ENCODE peak calls at places on chromosome 20, in six cellular contexts. E is ascending aorta, Q is HepG2, C is HCT116, I is fibroblast of lung, H is psoas muscle. L is an unnamed sample. For H3K9me3 and H3K27me3, the result is how much of the 10 kb centered on the place peaks cover.

GRCh38 chr20:61569836-61570235 is 317.8 kb downstream of the CDH4 start:
- DNase-seq in Q (no peak), H (no peak), C (no peak), E (no peak), I (no peak), L (no peak)

GRCh38 chr20:38873050-38873581 is 53.1 kb upstream of the FAM83D start:
- DNase-seq in C (no peak), H (no peak), E (no peak), Q (no peak), I (no peak), L (peak)

GRCh38 chr20:13953227-13953626 is 37.2 kb downstream of the SEL1L2 start:
- DNase-seq in Q (peak), E (no peak), I (no peak), H (no peak), C (no peak), L (no peak)

GRCh38 chr20:25277941-25278521 is 30.1 kb downstream of the PYGB start:
- DNase-seq in H (peak), E (peak), I (no peak), C (no peak), Q (no peak), L (no peak)

GRCh38 chr20:64035933-64036345 is at the start of gene C20orf204:
- DNase-seq in C (no peak), E (no peak), H (no peak), I (no peak), Q (peak), L (no peak)

GRCh38 chr20:43448748-43449535 is 8.8 kb upstream of the SRSF6 start:
- DNase-seq in I (peak), H (no peak), Q (peak), C (peak), E (no peak), L (peak)

GRCh38 chr20:44068311-44068710 is 118.7 kb downstream of the JPH2 start:
- DNase-seq in E (no peak), I (no peak), Q (no peak), H (no peak), C (no peak), L (no peak)

GRCh38 chr20:44065401-44066340 is 121.3 kb downstream of the JPH2 start:
- DNase-seq in I (no peak), H (peak), Q (no peak), C (no peak), E (no peak), L (no peak)

GRCh38 chr20:38125157-38126056 is 39.7 kb downstream of the TGM2 start:
- DNase-seq in C (no peak), E (peak), Q (peak), H (peak), I (peak), L (no peak)

GRCh38 chr20:38155811-38156210 is 9.3 kb downstream of the TGM2 start:
- DNase-seq in Q (no peak), E (no peak), I (no peak), H (no peak), C (no peak), L (no peak)

GRCh38 chr20:19828233-19828632 is 70.2 kb downstream of the RIN2 start:
- DNase-seq in C (peak), I (peak), Q (peak), H (no peak), E (no peak), L (peak)

GRCh38 chr20:32988008-32988407 is 16.2 kb downstream of the SUN5 start:
- DNase-seq in Q (no peak), E (no peak), C (no peak), I (no peak), H (no peak), L (no peak)

GRCh38 chr20:57313951-57314350 is 15.7 kb upstream of the SPO11 start:
- DNase-seq in E (no peak), C (no peak), I (no peak), H (no peak), Q (no peak), L (no peak)

GRCh38 chr20:56343861-56344381 is 14.9 kb upstream of the FAM210B start:
- DNase-seq in H (no peak), I (peak), C (no peak), E (no peak), Q (no peak), L (peak)

GRCh38 chr20:2338702-2339101 is 42.0 kb upstream of the TGM6 start:
- DNase-seq in H (no peak), I (no peak), E (no peak), C (no peak), Q (no peak), L (no peak)

GRCh38 chr20:7758436-7758835 is 181.8 kb downstream of the HAO1 start:
- DNase-seq in I (no peak), E (no peak), C (no peak), Q (no peak), H (no peak), L (no peak)

GRCh38 chr20:59448828-59449444 is 148.5 kb downstream of the EDN3 start:
- DNase-seq in I (no peak), Q (no peak), C (no peak), H (no peak), E (no peak), L (no peak)

GRCh38 chr20:42553374-42553773 is 636.3 kb downstream of the PTPRT start:
- DNase-seq in Q (no peak), H (no peak), I (no peak), C (no peak), E (no peak), L (no peak)

DNA sequence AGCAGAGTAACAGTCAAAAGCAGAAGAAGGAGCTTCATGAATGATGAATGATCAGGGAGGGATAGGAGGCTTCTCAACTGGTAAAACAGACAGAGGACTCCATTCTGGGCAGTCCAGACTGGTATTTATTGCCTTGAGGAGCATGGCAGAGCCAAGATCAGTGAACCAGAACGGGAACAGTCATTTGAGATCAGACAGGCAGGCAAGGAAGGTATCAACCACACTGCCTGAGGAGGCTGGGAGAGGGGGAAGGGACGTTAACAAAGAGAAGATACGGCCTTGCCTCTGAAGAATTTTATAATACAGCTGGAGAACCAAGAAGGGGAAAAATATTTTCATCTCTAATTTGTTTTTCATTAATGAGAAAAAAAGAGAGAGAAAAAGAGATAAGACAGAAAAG is at the start of gene DEFB121:
- DNase-seq in E (no peak), Q (no peak), I (no peak), C (no peak), H (no peak), L (no peak)
- H3K9me3 ChIP-seq in E (under half), Q (under half), I (under half), C (under half), H (under half), L (under half)

GRCh38 chr20:22425344-22426295 is 158.8 kb downstream of the FOXA2 start:
- DNase-seq in I (no peak), C (no peak), Q (peak), H (no peak), E (no peak), L (no peak)
- H3K27me3 ChIP-seq in I (under half), C (under half), Q (under half), H (under half), E (under half), L (under half)

DNA sequence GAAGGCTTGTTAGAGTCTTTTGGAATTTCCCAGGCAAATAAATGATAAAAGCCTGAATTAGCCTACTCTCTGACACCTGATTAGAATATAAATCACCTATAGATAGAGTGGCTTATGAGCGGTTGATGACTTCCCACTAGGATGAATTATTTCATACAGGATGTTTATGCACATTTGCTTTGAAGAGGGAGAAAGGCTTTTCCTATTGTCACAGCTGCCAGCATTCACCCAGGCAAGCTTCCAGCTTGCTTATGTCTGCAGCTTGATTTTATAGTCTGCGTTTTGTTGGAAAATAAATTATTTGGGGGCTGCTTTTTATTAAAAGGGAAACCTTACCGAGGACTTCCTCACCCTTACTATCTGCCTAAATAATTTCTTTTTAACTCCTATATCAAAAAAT is 51.3 kb upstream of the EIF2S2 start:
- DNase-seq in Q (no peak), H (no peak), E (no peak), I (no peak), C (no peak), L (no peak)
- H3K27ac ChIP-seq in Q (no peak), H (no peak), E (no peak), I (no peak), C (no peak), L (no peak)

GRCh38 chr20:30484009-30484748 is 773.3 kb upstream of the DEFB115 start:
- DNase-seq in Q (no peak), C (no peak), H (no peak), I (no peak), E (no peak), L (no peak)
- H3K9me3 ChIP-seq in Q (half or more), C (under half), H (under half), I (under half), E (under half), L (under half)

GRCh38 chr20:54176610-54177009 is 2.8 kb upstream of the CYP24A1 start:
- DNase-seq in C (no peak), E (no peak), I (no peak), Q (no peak), H (no peak), L (no peak)
- H3K27me3 ChIP-seq in C (under half), E (under half), I (under half), Q (under half), H (under half), L (under half)

GRCh38 chr20:62788607-62789006 is 7.7 kb upstream of the MRGBP start:
- DNase-seq in I (no peak), Q (no peak), C (no peak), H (no peak), E (no peak), L (peak)
- H3K27ac ChIP-seq in I (no peak), Q (no peak), C (no peak), H (no peak), E (no peak), L (no peak)